ENCODE peak calls at places on chromosomes 3 and 15, in four cellular contexts. G is mesenchymal stem cell, D is IMR-90, P is H9. B is an unnamed sample.
A peak's percentile ranks its signal among the peaks of the same experiment; 100 is the strongest.

GRCh38 chr15:31867536-31868442 is 162.5 kb upstream of the CHRNA7 start:
- DNase-seq in G (peak; percentile 13), D (peak; percentile 38), P (peak; percentile 90), B (peak; percentile 81)

GRCh38 chr3:105938826-105939225 is 70.0 kb upstream of the CBLB start:
- DNase-seq in G (no peak), D (no peak), P (no peak), B (no peak)

GRCh38 chr3:58021072-58021959 is 13.1 kb downstream of the FLNB start:
- DNase-seq in G (no peak), D (no peak), P (peak; percentile 95), B (peak; percentile 74)

GRCh38 chr15:87736921-87737389 is 519.6 kb downstream of the NTRK3 start:
- DNase-seq in G (no peak), D (peak; percentile 22), P (no peak), B (no peak)

GRCh38 chr15:58682234-58682633 is 67.3 kb downstream of the ADAM10 start:
- DNase-seq in G (no peak), D (no peak), P (no peak), B (no peak)

GRCh38 chr15:32698773-32699390 is 18.9 kb upstream of the GREM1 start:
- DNase-seq in G (no peak), D (peak; percentile 29), P (no peak), B (no peak)

GRCh38 chr3:159221335-159221734 is 419.5 kb downstream of the MFSD1 start:
- DNase-seq in G (no peak), D (no peak), P (no peak), B (no peak)

GRCh38 chr3:175342196-175342595 is 483.1 kb downstream of the NAALADL2 start:
- DNase-seq in G (no peak), D (peak; percentile 15), P (no peak), B (no peak)

GRCh38 chr3:49133226-49133951 is 539 bp upstream of the LAMB2 start:
- DNase-seq in G (peak; percentile 94), D (peak; percentile 85), P (peak; percentile 81), B (peak; percentile 67)

GRCh38 chr3:37810788-37811187 is 50.9 kb upstream of the CTDSPL start:
- DNase-seq in G (no peak), D (no peak), P (no peak), B (no peak)

GRCh38 chr3:154552338-154552737 is 122.3 kb upstream of the GPR149 start:
- DNase-seq in G (no peak), D (no peak), P (peak; percentile 26), B (no peak)

GRCh38 chr3:58296269-58296668 is 9.8 kb upstream of the RPP14 start:
- DNase-seq in G (no peak), D (no peak), P (no peak), B (no peak)

GRCh38 chr3:153624310-153625030 is 462.4 kb downstream of the RAP2B start:
- DNase-seq in G (no peak), D (no peak), P (no peak), B (no peak)

GRCh38 chr3:106255870-106256248 is 387.0 kb upstream of the CBLB start:
- DNase-seq in G (no peak), D (no peak), P (no peak), B (no peak)

GRCh38 chr3:185549111-185549510 is 3.3 kb downstream of the LIPH start:
- DNase-seq in G (peak; percentile 24), D (peak; percentile 98), P (no peak), B (no peak)

GRCh38 chr3:142117452-142117851 is 31.9 kb downstream of the TFDP2 start:
- DNase-seq in G (no peak), D (no peak), P (no peak), B (no peak)

GRCh38 chr3:104521606-104522336 is 844.9 kb upstream of the ALCAM start:
- DNase-seq in G (peak; percentile 1), D (no peak), P (no peak), B (no peak)

GRCh38 chr15:70055601-70056051 is 42.1 kb downstream of the TLE3 start:
- DNase-seq in G (no peak), D (no peak), P (no peak), B (no peak)

GRCh38 chr3:143090486-143090885 is 29.1 kb upstream of the CHST2 start:
- DNase-seq in G (no peak), D (no peak), P (no peak), B (no peak)

GRCh38 chr3:171228228-171228627 is 201.7 kb upstream of the SLC2A2 start:
- DNase-seq in G (peak; percentile 50), D (no peak), P (no peak), B (no peak)

GRCh38 chr15:39852237-39852636 is 67.8 kb downstream of the GPR176 start:
- DNase-seq in G (peak; percentile 82), D (peak; percentile 74), P (no peak), B (peak; percentile 13)

GRCh38 chr3:65352951-65353350 is 665.2 kb upstream of the ADAMTS9 start:
- DNase-seq in G (peak; percentile 62), D (peak; percentile 38), P (no peak), B (no peak)

GRCh38 chr3:183508818-183509217 is 46.7 kb downstream of the KLHL6 start:
- DNase-seq in G (no peak), D (no peak), P (no peak), B (no peak)

GRCh38 chr15:40330368-40330836 is 6.9 kb downstream of the INAFM2 start:
- DNase-seq in G (peak; percentile 90), D (peak; percentile 66), P (no peak), B (no peak)

GRCh38 chr15:68405426-68406250 is 26.3 kb downstream of the ITGA11 start:
- DNase-seq in G (no peak), D (no peak), P (peak; percentile 8), B (no peak)

GRCh38 chr3:16151109-16151508 is 23.4 kb upstream of the GALNT15 start:
- DNase-seq in G (peak; percentile 74), D (peak; percentile 95), P (no peak), B (no peak)

DNA sequence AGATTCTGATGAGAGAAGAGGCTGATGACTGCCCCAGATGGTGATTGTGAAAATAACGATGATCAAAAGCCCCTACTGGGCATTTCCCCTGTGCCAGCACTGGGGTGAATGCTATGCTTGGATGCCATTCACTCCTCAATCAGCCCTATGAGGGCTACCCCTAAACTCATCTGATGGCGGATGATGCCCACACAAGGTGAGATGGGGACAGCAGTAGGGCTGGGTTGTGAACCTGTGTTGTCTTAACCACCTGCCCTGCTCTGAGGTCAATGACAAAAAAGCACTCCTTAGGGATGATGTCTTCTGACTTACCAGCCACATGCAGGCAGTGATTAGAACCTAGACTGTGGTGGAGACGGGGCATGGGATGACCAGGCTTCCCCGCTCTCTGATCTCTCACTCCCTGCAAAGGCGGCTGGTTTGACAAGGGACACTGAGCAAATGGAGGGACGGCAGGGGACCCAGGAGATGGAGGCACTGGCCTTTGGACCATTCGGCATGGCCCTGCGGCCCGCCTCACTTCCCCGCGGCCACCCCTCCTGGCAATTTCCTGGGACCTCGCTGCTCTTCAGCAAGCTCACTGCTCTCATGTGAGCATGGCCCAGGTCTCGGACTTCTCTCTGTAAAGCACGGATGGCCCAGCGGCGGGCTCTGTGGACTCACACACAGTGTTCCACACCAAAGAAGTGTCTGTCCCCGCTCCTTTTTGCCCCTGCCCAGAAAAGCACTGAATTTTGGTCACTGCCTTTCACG is 251.4 kb upstream of the LYSMD4 start:
- DNase-seq in G (no peak), D (no peak), P (no peak), B (no peak)
- H2BK120ac ChIP-seq in G (peak overlapping the region; percentile 85), D (no peak overlapping the region), P (no peak overlapping the region), B (no peak overlapping the region)

DNA sequence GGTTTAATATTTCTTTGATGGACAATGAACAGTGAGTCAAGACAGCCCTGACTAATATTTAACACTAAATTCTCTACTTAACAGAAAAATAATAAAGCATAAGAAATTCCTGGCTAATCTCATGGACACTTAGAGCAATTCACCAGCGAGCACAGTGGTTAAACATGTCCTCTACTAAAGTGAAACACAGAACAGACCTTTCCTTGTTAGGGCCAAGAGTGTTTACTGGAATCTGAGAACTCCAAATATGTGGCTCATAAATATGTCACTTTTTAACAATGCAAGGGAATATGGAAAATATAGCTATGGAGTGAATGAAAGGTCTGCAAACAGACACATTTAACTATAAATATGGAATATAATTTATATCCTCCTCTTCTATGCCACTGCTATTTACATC is 18.6 kb upstream of the IGSF10 start:
- DNase-seq in G (peak; percentile 26), D (no peak), P (no peak), B (no peak)
- H2BK120ac ChIP-seq in G (no peak overlapping the region), D (no peak overlapping the region), P (no peak overlapping the region), B (no peak overlapping the region)

GRCh38 chr3:122890077-122890484 is 95.2 kb downstream of the SLC49A4 start:
- DNase-seq in G (peak; percentile 4), D (peak; percentile 42), P (peak; percentile 91), B (peak; percentile 32)
- H2BK120ac ChIP-seq in G (no peak overlapping the region), D (no peak overlapping the region), P (no peak overlapping the region), B (no peak overlapping the region)

GRCh38 chr3:187642861-187643260 is 27.3 kb downstream of the SST start:
- DNase-seq in G (no peak), D (no peak), P (no peak), B (no peak)
- H2BK120ac ChIP-seq in G (no peak overlapping the region), D (no peak overlapping the region), P (no peak overlapping the region), B (no peak overlapping the region)

GRCh38 chr3:14845826-14846225 is 27.1 kb downstream of the FGD5 start:
- DNase-seq in G (no peak), D (no peak), P (no peak), B (no peak)

GRCh38 chr3:14848906-14849305 is 30.1 kb downstream of the FGD5 start:
- DNase-seq in G (no peak), D (no peak), P (no peak), B (no peak)

GRCh38 chr3:14849831-14850230 is 31.1 kb downstream of the FGD5 start:
- DNase-seq in G (no peak), D (no peak), P (no peak), B (no peak)

GRCh38 chr3:14846481-14846880 is 27.7 kb downstream of the FGD5 start:
- DNase-seq in G (no peak), D (no peak), P (no peak), B (no peak)

GRCh38 chr3:14847613-14848541 is 29.1 kb downstream of the FGD5 start:
- DNase-seq in G (no peak), D (no peak), P (peak; percentile 88), B (no peak)
- H2BK120ac ChIP-seq in G (no peak overlapping the region), D (no peak overlapping the region), P (no peak overlapping the region), B (peak overlapping the region; percentile 70)

GRCh38 chr3:197511853-197512635 is 43.7 kb downstream of the BDH1 start:
- DNase-seq in G (no peak), D (no peak), P (peak; percentile 78), B (no peak)
- H2BK120ac ChIP-seq in G (no peak overlapping the region), D (no peak overlapping the region), P (no peak overlapping the region), B (no peak overlapping the region)

B was measured in trophoblast cell.